ENCODE peak calls at places on chromosomes 1 and 21, in seven cellular contexts. L is neural crest cell; W is activated naive CD4-positive, alpha-beta T cell treated with anti-CD3 and anti-CD28 coated beads for 36 hours; V is osteocyte; A is H4; C is activated CD8-positive, alpha-beta memory T cell treated with anti-CD3 and anti-CD28 coated beads for 1 hour; B is substantia nigra. K is an unnamed sample.

GRCh38 chr1:116105996-116106395 is 5.2 kb upstream of the MAB21L3 start:
- DNase-seq in L (no peak), W (no peak), V (no peak), A (no peak), C (no peak), B (no peak), K (no peak)

GRCh38 chr1:202952818-202953217 is 5.3 kb downstream of the ADIPOR1 start:
- DNase-seq in L (no peak), W (no peak), V (no peak), A (no peak), C (no peak), B (no peak), K (no peak)

GRCh38 chr1:54339126-54339525 is 67.1 kb downstream of the SSBP3 start:
- DNase-seq in L (no peak), W (no peak), V (no peak), A (no peak), C (no peak), B (no peak), K (no peak)

GRCh38 chr21:25313891-25314646 is 293.2 kb downstream of the MRPL39 start:
- DNase-seq in L (no peak), W (no peak), V (no peak), A (peak), C (no peak), B (no peak), K (peak)

GRCh38 chr1:9559673-9560072 is 20.4 kb downstream of the SLC25A33 start:
- DNase-seq in L (no peak), W (no peak), V (no peak), A (no peak), C (no peak), B (no peak), K (no peak)

GRCh38 chr1:110535985-110536384 is 17.0 kb upstream of the KCNA10 start:
- DNase-seq in L (no peak), W (no peak), V (no peak), A (peak), C (no peak), B (no peak), K (no peak)

GRCh38 chr1:247357062-247357780 is 25.6 kb upstream of the ZNF496 start:
- DNase-seq in L (no peak), W (no peak), V (no peak), A (peak), C (no peak), B (no peak), K (no peak)

GRCh38 chr1:9687120-9687875 is 35.8 kb downstream of the PIK3CD start:
- DNase-seq in L (peak), W (peak), V (peak), A (no peak), C (peak), B (no peak), K (peak)

GRCh38 chr1:102105931-102106550 is 109.3 kb upstream of the OLFM3 start:
- DNase-seq in L (no peak), W (no peak), V (no peak), A (no peak), C (no peak), B (no peak), K (no peak)

GRCh38 chr1:181910905-181911304 is 150.6 kb downstream of the ZNF648 start:
- DNase-seq in L (no peak), W (no peak), V (no peak), A (no peak), C (no peak), B (no peak), K (no peak)

GRCh38 chr1:2233468-2233867 is 5.3 kb downstream of the SKI start:
- DNase-seq in L (no peak), W (no peak), V (no peak), A (no peak), C (no peak), B (no peak), K (no peak)

GRCh38 chr1:114080511-114081144 is 73.0 kb downstream of the SYT6 start:
- DNase-seq in L (no peak), W (no peak), V (no peak), A (no peak), C (no peak), B (no peak), K (no peak)

K was measured in NCI-H1417.